ENCODE peak calls at places on chromosomes 2 and 18, in ten cellular contexts. H, V, O, I, F, A, C, Q, U and X are unnamed samples.

GRCh38 chr2:229433351-229433750 is 162.3 kb upstream of the PID1 start:
- DNase-seq in Q (no peak), O (no peak), A (no peak), H (no peak), U (no peak), F (no peak), V (no peak), C (no peak), I (no peak), X (no peak)

GRCh38 chr2:131801210-131801744 is 273.6 kb downstream of the CCDC74A start:
- DNase-seq in V (no peak), U (no peak), H (no peak), O (no peak), C (no peak), Q (no peak), F (no peak), A (peak), I (peak), X (no peak)

GRCh38 chr2:42494434-42495233 is 852 bp upstream of the KCNG3 start:
- DNase-seq in A (peak), C (peak), V (peak), H (peak), Q (peak), U (peak), O (peak), F (peak), I (peak), X (peak)

GRCh38 chr2:57368190-57368589 is 678.4 kb upstream of the VRK2 start:
- DNase-seq in O (no peak), A (no peak), U (no peak), C (no peak), V (no peak), H (no peak), Q (no peak), I (no peak), F (peak), X (no peak)

GRCh38 chr18:2997846-2998599 is 14.9 kb downstream of the LPIN2 start:
- DNase-seq in Q (peak), I (no peak), V (no peak), H (no peak), C (no peak), A (no peak), F (no peak), O (no peak), U (no peak), X (no peak)

GRCh38 chr2:95346738-95347671 is 49.9 kb downstream of the KCNIP3 start:
- DNase-seq in I (peak), Q (peak), U (peak), A (no peak), V (peak), O (no peak), H (peak), F (no peak), C (peak), X (no peak)

GRCh38 chr2:39350658-39351057 is 86.4 kb downstream of the MAP4K3 start:
- DNase-seq in C (no peak), U (no peak), I (no peak), F (no peak), V (no peak), Q (no peak), H (no peak), O (no peak), A (no peak), X (no peak)

GRCh38 chr2:127094509-127095366 is 12.2 kb downstream of the BIN1 start:
- DNase-seq in F (no peak), C (no peak), I (peak), V (no peak), H (peak), O (no peak), U (peak), Q (peak), A (no peak), X (no peak)

GRCh38 chr2:175600024-175600831 is 401.8 kb downstream of the LNPK start:
- DNase-seq in C (no peak), A (no peak), I (no peak), V (no peak), O (no peak), H (peak), Q (peak), F (peak), U (peak), X (no peak)

GRCh38 chr2:20391951-20392699 is 41.5 kb upstream of the PUM2 start:
- DNase-seq in Q (no peak), O (no peak), C (no peak), A (no peak), F (peak), I (no peak), H (no peak), V (peak), U (no peak), X (no peak)

GRCh38 chr2:208265371-208265806 is 666 bp upstream of the PIKFYVE start:
- DNase-seq in I (no peak), A (peak), H (peak), V (no peak), Q (peak), C (peak), F (no peak), U (peak), O (peak), X (no peak)

GRCh38 chr2:239380831-239381708 is 19.8 kb downstream of the HDAC4 start:
- DNase-seq in A (no peak), V (no peak), C (no peak), I (peak), O (peak), H (no peak), Q (no peak), U (no peak), F (no peak), X (peak)

GRCh38 chr2:181955010-181955409 is 30.6 kb upstream of the PPP1R1C start:
- DNase-seq in C (no peak), V (no peak), U (no peak), H (peak), I (no peak), Q (peak), A (no peak), O (no peak), F (peak), X (no peak)

GRCh38 chr2:128236491-128237035 is 82.1 kb downstream of the HS6ST1 start:
- DNase-seq in A (no peak), O (no peak), Q (peak), F (peak), I (no peak), C (no peak), V (peak), U (peak), H (peak), X (no peak)

GRCh38 chr2:26086155-26086634 is 52.3 kb downstream of the RAB10 start:
- DNase-seq in C (no peak), U (no peak), V (no peak), Q (peak), A (peak), F (peak), I (no peak), O (no peak), H (peak), X (no peak)

GRCh38 chr2:207083361-207084080 is 82.2 kb downstream of the KLF7 start:
- DNase-seq in I (no peak), O (no peak), H (no peak), F (no peak), Q (peak), C (no peak), A (no peak), U (no peak), V (no peak), X (no peak)

GRCh38 chr18:62402342-62402948 is 77.3 kb downstream of the TNFRSF11A start:
- DNase-seq in O (no peak), C (no peak), V (no peak), F (no peak), A (no peak), Q (no peak), U (no peak), I (no peak), H (no peak), X (no peak)

GRCh38 chr18:62399306-62399705 is 74.2 kb downstream of the TNFRSF11A start:
- DNase-seq in O (no peak), Q (no peak), H (no peak), I (no peak), C (no peak), U (no peak), V (no peak), A (no peak), F (no peak), X (no peak)

GRCh38 chr18:62400916-62401315 is 75.8 kb downstream of the TNFRSF11A start:
- DNase-seq in H (no peak), O (no peak), A (no peak), C (no peak), Q (no peak), U (no peak), I (no peak), F (no peak), V (no peak), X (no peak)

GRCh38 chr18:62398291-62398690 is 73.2 kb downstream of the TNFRSF11A start:
- DNase-seq in O (no peak), I (no peak), C (no peak), V (no peak), Q (no peak), F (no peak), H (no peak), U (no peak), A (no peak), X (no peak)

DNA sequence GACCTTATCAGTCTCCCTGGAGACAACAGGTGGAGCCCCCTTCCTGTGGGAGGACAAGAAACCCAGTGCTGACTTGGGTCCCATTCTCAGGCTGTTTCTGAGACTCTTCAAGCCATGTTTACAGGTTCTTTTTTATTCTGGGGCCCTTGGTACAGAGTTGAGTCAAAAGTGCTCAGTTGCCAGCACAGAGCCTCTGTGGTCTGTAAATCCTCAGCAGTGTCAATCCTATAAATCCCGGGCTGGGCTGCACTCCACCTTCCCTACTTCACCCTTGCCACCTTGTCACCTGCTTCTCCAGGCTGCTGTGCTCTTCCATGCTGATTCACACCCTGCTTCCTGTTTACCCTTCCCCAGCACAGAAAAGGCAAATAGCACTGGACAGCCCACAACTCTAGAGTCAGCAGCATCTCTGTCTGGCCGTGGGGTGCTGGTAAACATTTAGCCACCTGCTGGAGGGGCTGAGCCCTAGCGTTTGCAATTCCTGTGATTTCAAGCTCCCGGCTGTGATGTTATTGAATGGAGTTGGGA is 74.7 kb downstream of the TNFRSF11A start:
- DNase-seq in F (peak), C (no peak), V (no peak), H (no peak), I (no peak), O (no peak), U (no peak), Q (peak), A (peak), X (no peak)
- TF ChIP-seq CTCF in F (peak), C (no peak), V (no peak), H (peak), I (no peak), O (peak), U (no peak), Q (peak), A (peak), X (no peak)

DNA sequence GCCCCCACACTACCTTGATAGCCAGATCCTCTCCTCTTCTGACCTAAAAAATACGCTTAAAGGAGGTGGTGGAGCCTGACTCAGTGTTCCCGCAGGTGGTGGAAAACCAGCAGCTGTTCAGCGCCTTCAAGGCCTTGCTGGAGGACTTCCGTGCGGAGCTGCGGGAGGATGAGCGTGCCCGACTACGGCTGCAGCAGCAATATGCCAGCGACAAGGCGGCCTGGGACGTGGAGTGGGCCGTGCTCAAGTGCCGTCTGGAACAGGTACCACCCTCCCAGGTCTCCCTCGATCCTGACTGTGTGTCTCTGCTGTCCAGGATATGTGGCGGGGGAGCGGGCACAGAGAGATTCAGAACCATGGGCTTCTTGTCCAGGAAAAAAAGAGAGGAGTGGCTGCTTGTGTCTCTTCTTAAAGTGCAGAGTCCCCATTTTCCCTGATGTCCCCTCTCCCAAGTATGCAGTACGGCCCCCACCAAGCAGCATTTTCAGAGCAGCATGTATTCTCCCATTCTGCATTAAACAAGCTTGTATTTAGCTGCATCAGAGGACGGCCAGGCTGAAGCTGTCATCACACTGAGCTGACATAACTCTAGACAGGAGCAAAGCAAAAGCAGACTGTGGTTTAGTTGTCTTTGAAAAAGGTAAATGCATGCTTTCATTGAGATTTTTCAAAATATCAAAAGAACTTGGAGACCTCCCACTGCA is 101.6 kb downstream of the MTCL1 start:
- DNase-seq in A (no peak), U (no peak), C (no peak), O (no peak), H (no peak), Q (no peak), V (no peak), I (no peak), F (no peak), X (no peak)
- TF ChIP-seq CTCF in A (no peak), U (no peak), C (no peak), O (no peak), H (no peak), Q (no peak), V (no peak), I (no peak), F (no peak), X (no peak)

DNA sequence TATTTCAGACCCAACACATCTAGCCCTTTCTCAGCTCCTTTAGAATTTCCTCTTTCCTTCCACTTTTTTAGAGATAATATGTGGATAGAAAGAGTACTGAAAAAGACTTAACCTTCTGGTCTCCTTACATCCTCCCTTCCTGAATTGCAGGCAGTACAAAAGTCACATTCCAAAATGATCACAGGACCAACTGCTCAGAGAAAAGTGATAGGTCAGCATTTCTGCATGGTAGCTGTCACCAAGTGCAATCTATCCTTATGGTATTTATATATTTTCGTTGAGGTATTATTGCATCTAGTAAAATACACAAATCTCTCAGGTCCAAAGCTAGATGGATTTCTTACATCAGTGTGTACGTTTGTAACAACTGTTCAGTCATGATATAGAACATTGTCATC is 427.5 kb downstream of the LPIN1 start:
- DNase-seq in V (no peak), F (no peak), A (no peak), Q (no peak), O (no peak), C (no peak), I (no peak), H (no peak), U (no peak), X (no peak)
- TF ChIP-seq CTCF in V (no peak), F (no peak), A (no peak), Q (no peak), O (no peak), C (no peak), I (no peak), H (no peak), U (no peak), X (no peak)

DNA sequence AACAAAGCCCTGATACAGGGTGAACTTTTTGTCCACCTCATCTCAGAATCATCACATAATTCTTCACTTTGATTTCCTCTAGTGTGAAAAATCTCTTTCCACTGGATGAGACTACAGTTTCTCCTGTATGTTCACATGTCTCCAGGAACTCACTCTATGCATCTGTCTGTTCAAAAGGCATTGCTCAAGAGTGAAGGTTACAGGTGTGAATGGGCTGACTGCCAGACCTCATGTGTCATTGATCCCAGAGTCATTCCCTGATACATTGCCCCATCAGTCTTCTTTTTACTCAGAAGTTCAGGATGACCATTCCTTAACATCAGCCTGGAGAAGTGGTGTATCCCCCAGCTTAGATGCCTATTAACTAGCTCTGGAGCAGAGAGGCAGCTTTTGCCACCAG is 4.4 kb upstream of the DSC3 start:
- DNase-seq in C (no peak), Q (no peak), A (no peak), I (no peak), F (peak), V (no peak), H (no peak), O (no peak), U (no peak), X (no peak)
- TF ChIP-seq CTCF in C (no peak), Q (no peak), A (no peak), I (no peak), F (no peak), V (no peak), H (no peak), O (no peak), U (no peak), X (no peak)

DNA sequence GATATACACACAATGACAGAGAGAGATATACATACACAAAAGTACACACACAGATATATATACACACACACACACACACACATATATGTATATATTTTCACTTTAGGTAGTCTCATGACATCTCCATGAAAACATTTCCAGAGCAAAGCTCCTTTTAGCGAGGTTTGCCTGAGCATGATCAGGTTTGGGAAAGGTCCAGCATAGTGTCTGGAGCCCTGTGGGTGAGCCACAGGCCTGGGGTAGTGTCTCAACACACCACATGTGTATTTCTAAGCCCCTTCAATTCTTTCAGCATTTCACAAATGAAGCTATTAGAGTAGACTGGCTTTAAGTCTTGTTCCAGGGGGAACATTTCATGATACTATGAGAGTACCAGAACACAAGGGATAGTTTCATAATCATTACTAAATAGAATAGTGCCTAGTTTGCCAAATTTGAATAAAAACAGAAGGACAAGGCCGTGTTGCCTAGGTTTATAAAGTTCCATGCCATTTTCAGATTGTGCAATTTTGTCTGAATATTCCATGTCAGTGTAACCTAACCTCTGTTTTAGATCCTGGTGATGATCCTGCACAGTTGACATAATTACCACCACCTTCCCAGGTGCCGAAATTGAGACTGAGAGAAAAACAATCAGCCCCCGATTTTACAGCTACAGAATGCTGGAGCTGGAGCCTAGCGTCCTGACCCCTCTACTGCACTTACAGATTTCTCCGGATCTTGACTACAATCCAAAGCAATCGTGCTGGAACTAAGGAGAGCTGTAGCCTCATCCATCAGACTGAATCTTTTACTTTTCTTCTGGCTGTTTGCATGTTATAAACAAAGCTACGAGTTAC is 332.7 kb downstream of the CYRIA start:
- DNase-seq in O (no peak), A (no peak), I (no peak), Q (no peak), V (no peak), U (no peak), F (no peak), C (no peak), H (no peak), X (no peak)
- TF ChIP-seq CTCF in O (no peak), A (no peak), I (no peak), Q (no peak), V (no peak), U (no peak), F (no peak), C (no peak), H (no peak), X (no peak)

DNA sequence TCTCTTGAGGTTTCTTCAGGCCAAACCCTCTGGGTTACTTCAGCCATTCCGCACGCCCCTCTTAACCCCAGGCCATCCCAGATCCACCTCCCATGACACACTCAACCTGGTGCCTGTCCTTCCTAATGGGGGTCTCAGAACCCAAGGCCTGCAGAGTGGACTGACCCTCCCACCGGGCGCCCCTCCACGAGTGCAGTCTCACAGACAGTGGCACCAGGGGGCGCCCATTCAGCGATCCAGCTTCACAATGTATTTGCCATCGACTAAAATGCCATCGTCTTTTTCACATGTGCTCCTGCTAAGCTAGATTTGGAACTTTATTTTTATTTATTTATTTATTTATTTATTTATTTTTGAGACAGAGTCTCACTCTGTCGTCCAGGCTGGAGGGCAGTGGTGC is 38.5 kb downstream of the INPP5D start:
- DNase-seq in I (no peak), A (no peak), V (no peak), Q (peak), C (no peak), H (peak), F (no peak), U (no peak), O (no peak), X (no peak)
- TF ChIP-seq CTCF in I (no peak), A (peak), V (peak), Q (peak), C (no peak), H (peak), F (no peak), U (peak), O (peak), X (peak)

DNA sequence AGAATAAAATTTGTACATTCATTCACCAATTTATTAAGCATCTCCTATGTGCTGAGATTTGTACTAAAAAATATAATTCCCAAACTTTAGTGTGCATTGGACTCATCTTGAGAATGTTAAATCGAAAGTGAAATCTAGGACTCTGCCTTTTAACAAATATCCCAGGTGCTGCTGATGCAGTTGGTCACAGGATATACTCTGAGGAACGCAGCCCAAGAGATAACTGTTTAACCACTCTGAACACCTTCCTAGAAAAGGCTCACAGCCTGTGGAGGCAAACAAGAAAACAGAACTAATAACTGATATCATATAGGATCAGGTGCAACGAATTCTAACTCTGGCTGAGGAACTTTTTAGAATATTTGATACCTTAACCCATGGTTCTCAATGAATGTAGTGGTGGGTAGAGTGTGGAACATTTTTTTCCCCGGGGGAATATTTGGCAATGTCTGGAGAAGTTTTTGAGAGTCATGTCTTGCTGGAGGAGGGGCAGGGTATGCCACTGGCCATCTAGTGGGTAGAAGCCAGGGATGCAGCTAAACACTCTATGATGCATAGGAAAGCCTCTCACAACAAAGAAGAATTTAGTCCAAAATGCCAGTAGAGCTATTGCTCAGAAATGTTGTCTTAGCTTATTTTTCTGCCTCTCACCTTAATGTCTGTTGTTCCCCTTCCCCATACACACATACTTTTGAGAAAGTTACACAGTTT is 96.5 kb downstream of the EHBP1 start:
- DNase-seq in O (no peak), Q (no peak), C (no peak), U (no peak), V (no peak), I (no peak), A (peak), F (no peak), H (no peak), X (no peak)
- TF ChIP-seq CTCF in O (peak), Q (peak), C (no peak), U (no peak), V (no peak), I (no peak), A (no peak), F (peak), H (peak), X (no peak)